ENCODE peak calls at places on chromosomes 4 and X, in seven cellular contexts. One of them, this sample, is unnamed.

GRCh38 chrX:16640823-16641222 is 9.1 kb upstream of the S100G start:
- DNase-seq in upper lobe of left lung: no peak
- DNase-seq in kidney: no peak
- DNase-seq in uterus: no peak
- DNase-seq in tibial artery: no peak
- DNase-seq in tibial nerve: no peak
- DNase-seq in hepatocyte: no peak
- DNase-seq in this sample: no peak

GRCh38 chrX:139025822-139026221 is 314.3 kb upstream of the FGF13 start:
- DNase-seq in kidney: no peak
- DNase-seq in uterus: no peak
- DNase-seq in tibial artery: no peak
- DNase-seq in tibial nerve: no peak
- DNase-seq in hepatocyte: no peak
- DNase-seq in upper lobe of left lung: no peak
- DNase-seq in this sample: no peak

GRCh38 chrX:19746919-19747671 is 140.3 kb downstream of the SH3KBP1 start:
- DNase-seq in tibial artery: no peak
- DNase-seq in uterus: no peak
- DNase-seq in kidney: no peak
- DNase-seq in upper lobe of left lung: no peak
- DNase-seq in hepatocyte: no peak
- DNase-seq in tibial nerve: no peak
- DNase-seq in this sample: no peak

GRCh38 chr4:132333723-132334045 is 815.4 kb upstream of the PCDH10 start:
- DNase-seq in kidney: no peak
- DNase-seq in hepatocyte: no peak
- DNase-seq in tibial artery: no peak
- DNase-seq in tibial nerve: no peak
- DNase-seq in upper lobe of left lung: no peak
- DNase-seq in uterus: no peak
- DNase-seq in this sample: peak; percentile 18

GRCh38 chrX:72120798-72121197 is 10.9 kb downstream of the RTL5 start:
- DNase-seq in uterus: no peak
- DNase-seq in tibial nerve: no peak
- DNase-seq in hepatocyte: no peak
- DNase-seq in kidney: no peak
- DNase-seq in tibial artery: no peak
- DNase-seq in upper lobe of left lung: no peak
- DNase-seq in this sample: no peak

GRCh38 chr4:13887010-13887409 is 259.5 kb upstream of the BOD1L1 start:
- DNase-seq in tibial nerve: no peak
- DNase-seq in tibial artery: no peak
- DNase-seq in upper lobe of left lung: no peak
- DNase-seq in kidney: no peak
- DNase-seq in uterus: no peak
- DNase-seq in hepatocyte: no peak
- DNase-seq in this sample: no peak

GRCh38 chr4:26372525-26373172 is 51.8 kb downstream of the RBPJ start:
- DNase-seq in kidney: no peak
- DNase-seq in upper lobe of left lung: no peak
- DNase-seq in tibial nerve: peak; percentile 23
- DNase-seq in hepatocyte: peak; percentile 68
- DNase-seq in uterus: no peak
- DNase-seq in tibial artery: no peak
- DNase-seq in this sample: peak; percentile 63

GRCh38 chr4:37976991-37977470 is 16.8 kb downstream of the PTTG2 start:
- DNase-seq in tibial nerve: peak; percentile 57
- DNase-seq in tibial artery: peak; percentile 88
- DNase-seq in upper lobe of left lung: peak; percentile 97
- DNase-seq in uterus: peak; percentile 83
- DNase-seq in hepatocyte: peak; percentile 93
- DNase-seq in kidney: peak; percentile 96
- DNase-seq in this sample: no peak

GRCh38 chr4:112213850-112214249 is 17.7 kb upstream of the AP1AR start:
- DNase-seq in kidney: no peak
- DNase-seq in uterus: no peak
- DNase-seq in hepatocyte: no peak
- DNase-seq in upper lobe of left lung: no peak
- DNase-seq in tibial nerve: no peak
- DNase-seq in tibial artery: no peak
- DNase-seq in this sample: peak; percentile 31

GRCh38 chr4:38644201-38644600 is 19.8 kb upstream of the KLF3 start:
- DNase-seq in tibial artery: no peak
- DNase-seq in uterus: no peak
- DNase-seq in hepatocyte: no peak
- DNase-seq in kidney: no peak
- DNase-seq in upper lobe of left lung: no peak
- DNase-seq in tibial nerve: no peak
- DNase-seq in this sample: no peak

GRCh38 chrX:113421432-113421831 is 580.8 kb upstream of the AMOT start:
- DNase-seq in upper lobe of left lung: no peak
- DNase-seq in hepatocyte: no peak
- DNase-seq in tibial nerve: no peak
- DNase-seq in tibial artery: no peak
- DNase-seq in kidney: no peak
- DNase-seq in uterus: no peak
- DNase-seq in this sample: no peak

GRCh38 chr4:78218260-78218659 is 161.1 kb downstream of the FRAS1 start:
- DNase-seq in hepatocyte: no peak
- DNase-seq in tibial nerve: no peak
- DNase-seq in upper lobe of left lung: no peak
- DNase-seq in uterus: no peak
- DNase-seq in tibial artery: no peak
- DNase-seq in kidney: no peak
- DNase-seq in this sample: no peak

GRCh38 chr4:153467154-153467896 is 1.2 kb downstream of the TMEM131L start:
- DNase-seq in kidney: peak; percentile 94
- DNase-seq in uterus: peak; percentile 45
- DNase-seq in hepatocyte: peak; percentile 77
- DNase-seq in tibial nerve: no peak
- DNase-seq in tibial artery: peak; percentile 83
- DNase-seq in upper lobe of left lung: peak; percentile 88
- DNase-seq in this sample: no peak

GRCh38 chrX:7330971-7331746 is 183.2 kb upstream of the PUDP start:
- DNase-seq in uterus: peak; percentile 46
- DNase-seq in hepatocyte: no peak
- DNase-seq in tibial nerve: peak; percentile 26
- DNase-seq in upper lobe of left lung: no peak
- DNase-seq in kidney: no peak
- DNase-seq in tibial artery: peak; percentile 80
- DNase-seq in this sample: peak; percentile 72

GRCh38 chr4:119105605-119106004 is 30.0 kb upstream of the MYOZ2 start:
- DNase-seq in kidney: no peak
- DNase-seq in hepatocyte: no peak
- DNase-seq in upper lobe of left lung: no peak
- DNase-seq in tibial artery: no peak
- DNase-seq in uterus: no peak
- DNase-seq in tibial nerve: no peak
- DNase-seq in this sample: no peak

GRCh38 chr4:4843651-4844291 is 15.7 kb upstream of the MSX1 start:
- DNase-seq in tibial nerve: no peak
- DNase-seq in uterus: no peak
- DNase-seq in hepatocyte: no peak
- DNase-seq in upper lobe of left lung: no peak
- DNase-seq in kidney: no peak
- DNase-seq in tibial artery: peak; percentile 59
- DNase-seq in this sample: no peak

GRCh38 chrX:75155454-75155829 is 641 bp downstream of the ABCB7 start:
- DNase-seq in tibial artery: no peak
- DNase-seq in uterus: no peak
- DNase-seq in hepatocyte: no peak
- DNase-seq in tibial nerve: no peak
- DNase-seq in kidney: no peak
- DNase-seq in upper lobe of left lung: no peak
- DNase-seq in this sample: no peak

GRCh38 chrX:54786972-54787371 is 11.1 kb downstream of the ITIH6 start:
- DNase-seq in tibial artery: no peak
- DNase-seq in tibial nerve: no peak
- DNase-seq in upper lobe of left lung: no peak
- DNase-seq in uterus: no peak
- DNase-seq in hepatocyte: no peak
- DNase-seq in kidney: no peak
- DNase-seq in this sample: no peak

GRCh38 chrX:16465081-16465876 is 184.7 kb upstream of the S100G start:
- DNase-seq in hepatocyte: no peak
- DNase-seq in tibial artery: no peak
- DNase-seq in kidney: no peak
- DNase-seq in uterus: no peak
- DNase-seq in tibial nerve: no peak
- DNase-seq in upper lobe of left lung: no peak
- DNase-seq in this sample: peak; percentile 19

GRCh38 chr4:118936406-118936805 is 47.8 kb downstream of the SYNPO2 start:
- DNase-seq in tibial nerve: no peak
- DNase-seq in uterus: no peak
- DNase-seq in tibial artery: no peak
- DNase-seq in kidney: no peak
- DNase-seq in hepatocyte: no peak
- DNase-seq in upper lobe of left lung: no peak
- DNase-seq in this sample: no peak

GRCh38 chr4:92035666-92036065 is 268.1 kb upstream of the GRID2 start:
- DNase-seq in kidney: no peak
- DNase-seq in uterus: no peak
- DNase-seq in upper lobe of left lung: no peak
- DNase-seq in tibial artery: no peak
- DNase-seq in hepatocyte: no peak
- DNase-seq in tibial nerve: no peak
- DNase-seq in this sample: no peak

GRCh38 chr4:92031825-92032224 is 271.9 kb upstream of the GRID2 start:
- DNase-seq in uterus: no peak
- DNase-seq in tibial artery: no peak
- DNase-seq in kidney: no peak
- DNase-seq in tibial nerve: no peak
- DNase-seq in hepatocyte: no peak
- DNase-seq in upper lobe of left lung: no peak
- DNase-seq in this sample: no peak
- TF ChIP-seq CTCF in uterus: no peak
- TF ChIP-seq CTCF in tibial artery: no peak
- TF ChIP-seq CTCF in kidney: no peak
- TF ChIP-seq CTCF in tibial nerve: no peak
- TF ChIP-seq CTCF in hepatocyte: no peak
- TF ChIP-seq CTCF in upper lobe of left lung: no peak
- TF ChIP-seq CTCF in this sample: no peak

DNA sequence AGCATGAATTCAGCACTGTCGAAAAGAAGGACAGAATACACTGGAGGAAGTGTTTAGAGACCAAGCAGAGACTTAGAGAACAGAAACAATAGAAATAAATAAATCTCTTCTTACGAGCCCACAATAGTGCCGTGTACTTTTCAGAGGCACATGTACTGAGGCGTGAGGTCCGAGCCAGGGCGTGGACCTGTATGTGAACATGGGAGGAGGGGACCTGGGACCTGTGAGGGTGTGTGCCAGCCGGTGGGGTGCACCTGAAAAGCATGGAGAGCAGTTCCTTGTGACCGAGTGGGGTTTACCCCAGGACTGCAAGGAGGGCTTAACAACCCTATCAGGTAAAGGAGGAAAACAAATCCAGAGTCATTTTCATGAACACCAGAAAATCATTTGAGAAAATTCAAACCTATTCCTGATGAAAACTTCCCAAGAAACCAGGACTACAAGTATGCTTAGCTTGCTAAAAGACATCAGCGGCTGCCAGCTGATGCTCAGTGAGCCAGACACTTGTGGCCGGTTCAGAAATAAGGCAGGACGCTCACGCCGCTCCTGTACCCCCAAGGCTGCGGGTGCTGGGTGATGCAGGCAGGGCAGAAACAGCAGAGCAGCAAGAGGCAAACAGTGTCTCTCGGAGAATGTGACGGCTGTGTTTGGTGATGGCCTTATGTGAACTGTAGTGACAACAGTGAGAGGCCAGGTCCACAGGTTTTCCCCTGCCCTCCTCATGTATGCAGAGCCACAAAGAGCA is 37.1 kb downstream of the NELFA start:
- DNase-seq in hepatocyte: no peak
- DNase-seq in tibial nerve: no peak
- DNase-seq in kidney: no peak
- DNase-seq in upper lobe of left lung: no peak
- DNase-seq in tibial artery: peak; percentile 53
- DNase-seq in uterus: no peak
- DNase-seq in this sample: no peak
- H3K36me3 ChIP-seq in hepatocyte: no peaks in the 10 kb centered on the region
- H3K36me3 ChIP-seq in tibial nerve: peaks cover 78% of the 10 kb centered on the region
- H3K36me3 ChIP-seq in kidney: no peaks in the 10 kb centered on the region
- H3K36me3 ChIP-seq in upper lobe of left lung: peaks cover 21% of the 10 kb centered on the region
- H3K36me3 ChIP-seq in tibial artery: peaks cover 37% of the 10 kb centered on the region
- H3K36me3 ChIP-seq in uterus: no peaks in the 10 kb centered on the region
- H3K36me3 ChIP-seq in this sample: peaks cover 10% of the 10 kb centered on the region

DNA sequence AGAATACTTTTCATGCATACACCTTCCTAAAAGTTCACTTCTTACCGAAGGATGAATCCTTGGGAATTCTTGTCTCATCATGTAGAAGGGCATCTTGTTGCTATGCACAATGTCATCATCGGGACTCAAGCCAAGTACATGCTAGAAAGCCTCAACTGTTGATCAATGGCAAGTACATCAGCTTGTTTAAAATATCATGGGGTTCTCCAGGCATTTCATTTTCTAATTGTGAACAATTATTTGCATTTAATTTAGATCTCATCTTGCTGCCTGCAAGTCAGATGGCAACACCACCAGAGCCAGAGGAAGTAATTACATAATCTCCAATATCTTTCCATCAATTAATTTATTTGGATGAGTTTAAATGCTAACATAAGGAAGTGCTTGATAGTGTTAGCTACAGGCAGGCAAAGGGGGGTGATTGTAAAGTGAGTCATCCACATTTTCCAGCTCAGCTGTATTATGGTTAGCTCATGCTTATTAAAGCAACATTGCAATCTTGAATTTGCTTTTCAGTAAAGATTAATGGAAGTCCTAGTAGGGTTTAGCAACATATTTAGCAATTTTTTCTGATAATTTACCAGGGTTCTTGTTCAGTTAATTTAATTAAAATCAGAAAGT is 356.5 kb downstream of the CBLL2 start:
- DNase-seq in tibial artery: no peak
- DNase-seq in kidney: no peak
- DNase-seq in tibial nerve: no peak
- DNase-seq in hepatocyte: no peak
- DNase-seq in uterus: no peak
- DNase-seq in upper lobe of left lung: no peak
- DNase-seq in this sample: peak; percentile 64
- H3K27ac ChIP-seq in tibial artery: no peak overlapping the region
- H3K27ac ChIP-seq in kidney: no peak overlapping the region
- H3K27ac ChIP-seq in tibial nerve: no peak overlapping the region
- H3K27ac ChIP-seq in hepatocyte: no peak overlapping the region
- H3K27ac ChIP-seq in uterus: peak overlapping the region; percentile 52
- H3K27ac ChIP-seq in upper lobe of left lung: no peak overlapping the region
- H3K27ac ChIP-seq in this sample: no peak overlapping the region

DNA sequence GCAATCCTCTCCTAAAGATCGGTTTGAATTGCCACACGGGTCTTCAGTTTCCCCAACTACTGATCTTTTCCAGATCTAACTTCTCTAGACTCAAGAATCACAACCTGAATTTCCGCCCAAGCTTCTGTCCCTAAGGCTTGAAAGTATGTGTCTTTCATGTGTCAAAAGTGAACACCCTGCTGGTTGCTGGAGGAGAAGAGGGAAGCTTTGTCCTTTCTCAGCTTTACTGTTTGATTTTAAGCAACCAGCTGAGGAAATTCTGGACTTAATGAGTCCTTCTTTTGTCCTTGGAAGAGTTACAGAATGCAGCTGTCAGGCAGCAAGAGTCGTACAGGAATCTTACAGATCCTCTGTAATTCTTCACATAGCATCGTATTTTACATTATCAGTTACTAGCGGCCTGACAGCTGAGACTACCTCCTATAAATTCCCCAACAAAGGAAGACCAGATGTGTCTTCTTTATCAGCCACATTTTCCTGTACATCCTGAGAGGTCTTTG is 93.7 kb downstream of the INPP4B start:
- DNase-seq in hepatocyte: no peak
- DNase-seq in upper lobe of left lung: no peak
- DNase-seq in tibial artery: no peak
- DNase-seq in uterus: no peak
- DNase-seq in kidney: no peak
- DNase-seq in tibial nerve: no peak
- DNase-seq in this sample: no peak
- TF ChIP-seq CTCF in hepatocyte: no peak
- TF ChIP-seq CTCF in upper lobe of left lung: no peak
- TF ChIP-seq CTCF in tibial artery: no peak
- TF ChIP-seq CTCF in uterus: no peak
- TF ChIP-seq CTCF in kidney: no peak
- TF ChIP-seq CTCF in tibial nerve: no peak
- TF ChIP-seq CTCF in this sample: no peak

This sample was measured in brain microvascular endothelial cell.